ENCODE peak calls at places on chromosomes 3 and 15, in four cellular contexts. R is astrocyte of the spinal cord, U is ecto neural progenitor cell, C is left cardiac atrium. D is an unnamed sample.
A peak's percentile ranks its signal among the peaks of the same experiment; 100 is the strongest.

GRCh38 chr15:75019916-75020315 is 3.5 kb upstream of the PPCDC start:
- DNase-seq in C (no peak), U (no peak), R (no peak), D (no peak)

GRCh38 chr3:147680820-147681488 is 271.8 kb downstream of the ZIC1 start:
- DNase-seq in C (peak; percentile 67), R (peak; percentile 31), U (no peak), D (no peak)

GRCh38 chr3:48404440-48405342 is 25.2 kb downstream of the PLXNB1 start:
- DNase-seq in C (no peak), U (no peak), R (no peak), D (no peak)

GRCh38 chr3:125110016-125110875 is 54.4 kb upstream of the HEG1 start:
- DNase-seq in U (no peak), R (peak; percentile 98), C (no peak), D (no peak)

GRCh38 chr3:190225186-190225692 is 97.0 kb downstream of the CLDN1 start:
- DNase-seq in C (no peak), R (peak; percentile 48), U (no peak), D (peak; percentile 16)

GRCh38 chr3:98561727-98562521 is 30.1 kb downstream of the GPR15 start:
- DNase-seq in R (peak; percentile 37), C (no peak), U (no peak), D (no peak)

GRCh38 chr3:187808466-187809291 is 63.4 kb upstream of the BCL6 start:
- DNase-seq in C (no peak), R (no peak), U (peak; percentile 56), D (no peak)

GRCh38 chr3:188776447-188776846 is 395.3 kb upstream of the TPRG1 start:
- DNase-seq in R (peak; percentile 57), C (no peak), U (no peak), D (no peak)

GRCh38 chr3:180383332-180384020 is 218.5 kb upstream of the TTC14 start:
- DNase-seq in U (no peak), C (no peak), R (no peak), D (no peak)

GRCh38 chr3:128316456-128316855 is 150.2 kb downstream of the DNAJB8 start:
- DNase-seq in U (peak; percentile 36), R (no peak), C (peak; percentile 40), D (no peak)

D was measured in HEK293T.